ENCODE peak calls at places on chromosomes 7 and 10, in eight cellular contexts. One of them, this sample, is unnamed.

GRCh38 chr7:111801277-111801676 is 239.0 kb upstream of the IMMP2L start:
- DNase-seq in pons: no peak
- DNase-seq in NCI-H2029 treated with DMSO at 0.1 percent for 48 hours: no peak
- DNase-seq in WTC11: no peak
- DNase-seq in activated effector memory CD4-positive, alpha-beta T cell treated with anti-CD3 and anti-CD28 coated beads, Interleukin-2, amount 50 U/mL, for 16 hours: no peak
- DNase-seq in RWPE1: no peak
- DNase-seq in activated CD8-positive, alpha-beta memory T cell treated with anti-CD3 and anti-CD28 coated beads for 48 hours: no peak
- DNase-seq in lower leg skin: no peak
- DNase-seq in this sample: no peak

GRCh38 chr10:124723826-124724225 is 20.4 kb downstream of the FAM53B start:
- DNase-seq in NCI-H2029 treated with DMSO at 0.1 percent for 48 hours: no peak
- DNase-seq in activated CD8-positive, alpha-beta memory T cell treated with anti-CD3 and anti-CD28 coated beads for 48 hours: no peak
- DNase-seq in WTC11: no peak
- DNase-seq in activated effector memory CD4-positive, alpha-beta T cell treated with anti-CD3 and anti-CD28 coated beads, Interleukin-2, amount 50 U/mL, for 16 hours: peak; percentile 45
- DNase-seq in pons: no peak
- DNase-seq in RWPE1: no peak
- DNase-seq in lower leg skin: no peak
- DNase-seq in this sample: no peak

GRCh38 chr7:130899071-130899451 is 165.1 kb upstream of the KLF14 start:
- DNase-seq in WTC11: no peak
- DNase-seq in RWPE1: no peak
- DNase-seq in lower leg skin: no peak
- DNase-seq in NCI-H2029 treated with DMSO at 0.1 percent for 48 hours: no peak
- DNase-seq in pons: no peak
- DNase-seq in activated CD8-positive, alpha-beta memory T cell treated with anti-CD3 and anti-CD28 coated beads for 48 hours: no peak
- DNase-seq in activated effector memory CD4-positive, alpha-beta T cell treated with anti-CD3 and anti-CD28 coated beads, Interleukin-2, amount 50 U/mL, for 16 hours: no peak
- DNase-seq in this sample: no peak

GRCh38 chr7:42102301-42102700 is 134.7 kb downstream of the GLI3 start:
- DNase-seq in NCI-H2029 treated with DMSO at 0.1 percent for 48 hours: no peak
- DNase-seq in lower leg skin: no peak
- DNase-seq in RWPE1: no peak
- DNase-seq in activated effector memory CD4-positive, alpha-beta T cell treated with anti-CD3 and anti-CD28 coated beads, Interleukin-2, amount 50 U/mL, for 16 hours: no peak
- DNase-seq in pons: no peak
- DNase-seq in activated CD8-positive, alpha-beta memory T cell treated with anti-CD3 and anti-CD28 coated beads for 48 hours: no peak
- DNase-seq in WTC11: no peak
- DNase-seq in this sample: no peak

GRCh38 chr10:44369296-44369695 is 15.6 kb downstream of the CXCL12 start:
- DNase-seq in activated effector memory CD4-positive, alpha-beta T cell treated with anti-CD3 and anti-CD28 coated beads, Interleukin-2, amount 50 U/mL, for 16 hours: no peak
- DNase-seq in RWPE1: no peak
- DNase-seq in activated CD8-positive, alpha-beta memory T cell treated with anti-CD3 and anti-CD28 coated beads for 48 hours: no peak
- DNase-seq in pons: no peak
- DNase-seq in NCI-H2029 treated with DMSO at 0.1 percent for 48 hours: no peak
- DNase-seq in lower leg skin: no peak
- DNase-seq in WTC11: no peak
- DNase-seq in this sample: no peak

GRCh38 chr7:138089080-138089901 is 13.0 kb downstream of the AKR1D1 start:
- DNase-seq in NCI-H2029 treated with DMSO at 0.1 percent for 48 hours: no peak
- DNase-seq in activated effector memory CD4-positive, alpha-beta T cell treated with anti-CD3 and anti-CD28 coated beads, Interleukin-2, amount 50 U/mL, for 16 hours: no peak
- DNase-seq in pons: no peak
- DNase-seq in lower leg skin: no peak
- DNase-seq in RWPE1: peak; percentile 45
- DNase-seq in WTC11: no peak
- DNase-seq in activated CD8-positive, alpha-beta memory T cell treated with anti-CD3 and anti-CD28 coated beads for 48 hours: no peak
- DNase-seq in this sample: no peak

GRCh38 chr7:34091330-34091917 is 186.1 kb downstream of the BMPER start:
- DNase-seq in pons: no peak
- DNase-seq in RWPE1: peak; percentile 37
- DNase-seq in lower leg skin: no peak
- DNase-seq in activated CD8-positive, alpha-beta memory T cell treated with anti-CD3 and anti-CD28 coated beads for 48 hours: no peak
- DNase-seq in NCI-H2029 treated with DMSO at 0.1 percent for 48 hours: no peak
- DNase-seq in activated effector memory CD4-positive, alpha-beta T cell treated with anti-CD3 and anti-CD28 coated beads, Interleukin-2, amount 50 U/mL, for 16 hours: no peak
- DNase-seq in WTC11: peak; percentile 48
- DNase-seq in this sample: no peak

GRCh38 chr10:36574212-36574611 is 551.2 kb upstream of the ANKRD30A start:
- DNase-seq in WTC11: no peak
- DNase-seq in RWPE1: no peak
- DNase-seq in NCI-H2029 treated with DMSO at 0.1 percent for 48 hours: no peak
- DNase-seq in lower leg skin: no peak
- DNase-seq in activated CD8-positive, alpha-beta memory T cell treated with anti-CD3 and anti-CD28 coated beads for 48 hours: no peak
- DNase-seq in pons: no peak
- DNase-seq in activated effector memory CD4-positive, alpha-beta T cell treated with anti-CD3 and anti-CD28 coated beads, Interleukin-2, amount 50 U/mL, for 16 hours: no peak
- DNase-seq in this sample: no peak

GRCh38 chr7:153675141-153675540 is 377.1 kb upstream of the DPP6 start:
- DNase-seq in lower leg skin: no peak
- DNase-seq in RWPE1: no peak
- DNase-seq in NCI-H2029 treated with DMSO at 0.1 percent for 48 hours: no peak
- DNase-seq in activated effector memory CD4-positive, alpha-beta T cell treated with anti-CD3 and anti-CD28 coated beads, Interleukin-2, amount 50 U/mL, for 16 hours: no peak
- DNase-seq in activated CD8-positive, alpha-beta memory T cell treated with anti-CD3 and anti-CD28 coated beads for 48 hours: no peak
- DNase-seq in pons: peak; percentile 6
- DNase-seq in WTC11: no peak
- DNase-seq in this sample: no peak

GRCh38 chr7:85820702-85821443 is 634.0 kb upstream of the SEMA3D start:
- DNase-seq in lower leg skin: no peak
- DNase-seq in activated effector memory CD4-positive, alpha-beta T cell treated with anti-CD3 and anti-CD28 coated beads, Interleukin-2, amount 50 U/mL, for 16 hours: no peak
- DNase-seq in pons: no peak
- DNase-seq in RWPE1: no peak
- DNase-seq in activated CD8-positive, alpha-beta memory T cell treated with anti-CD3 and anti-CD28 coated beads for 48 hours: no peak
- DNase-seq in WTC11: no peak
- DNase-seq in NCI-H2029 treated with DMSO at 0.1 percent for 48 hours: no peak
- DNase-seq in this sample: no peak

GRCh38 chr7:134997214-134997885 is 11.0 kb downstream of the AGBL3 start:
- DNase-seq in NCI-H2029 treated with DMSO at 0.1 percent for 48 hours: no peak
- DNase-seq in lower leg skin: no peak
- DNase-seq in activated effector memory CD4-positive, alpha-beta T cell treated with anti-CD3 and anti-CD28 coated beads, Interleukin-2, amount 50 U/mL, for 16 hours: no peak
- DNase-seq in activated CD8-positive, alpha-beta memory T cell treated with anti-CD3 and anti-CD28 coated beads for 48 hours: no peak
- DNase-seq in pons: no peak
- DNase-seq in RWPE1: no peak
- DNase-seq in WTC11: no peak
- DNase-seq in this sample: no peak

GRCh38 chr7:125147047-125147446 is 217.4 kb upstream of the POT1 start:
- DNase-seq in pons: no peak
- DNase-seq in WTC11: no peak
- DNase-seq in RWPE1: no peak
- DNase-seq in lower leg skin: no peak
- DNase-seq in activated effector memory CD4-positive, alpha-beta T cell treated with anti-CD3 and anti-CD28 coated beads, Interleukin-2, amount 50 U/mL, for 16 hours: no peak
- DNase-seq in activated CD8-positive, alpha-beta memory T cell treated with anti-CD3 and anti-CD28 coated beads for 48 hours: no peak
- DNase-seq in NCI-H2029 treated with DMSO at 0.1 percent for 48 hours: no peak
- DNase-seq in this sample: no peak

GRCh38 chr7:106606120-106606519 is 54.8 kb downstream of the CCDC71L start:
- DNase-seq in activated effector memory CD4-positive, alpha-beta T cell treated with anti-CD3 and anti-CD28 coated beads, Interleukin-2, amount 50 U/mL, for 16 hours: no peak
- DNase-seq in lower leg skin: no peak
- DNase-seq in RWPE1: no peak
- DNase-seq in WTC11: no peak
- DNase-seq in activated CD8-positive, alpha-beta memory T cell treated with anti-CD3 and anti-CD28 coated beads for 48 hours: no peak
- DNase-seq in pons: no peak
- DNase-seq in NCI-H2029 treated with DMSO at 0.1 percent for 48 hours: no peak
- DNase-seq in this sample: no peak

GRCh38 chr7:143240323-143241168 is 18.7 kb downstream of the TAS2R40 start:
- DNase-seq in NCI-H2029 treated with DMSO at 0.1 percent for 48 hours: peak; percentile 59
- DNase-seq in activated effector memory CD4-positive, alpha-beta T cell treated with anti-CD3 and anti-CD28 coated beads, Interleukin-2, amount 50 U/mL, for 16 hours: peak; percentile 87
- DNase-seq in activated CD8-positive, alpha-beta memory T cell treated with anti-CD3 and anti-CD28 coated beads for 48 hours: no peak
- DNase-seq in WTC11: peak; percentile 70
- DNase-seq in pons: peak; percentile 90
- DNase-seq in RWPE1: peak; percentile 37
- DNase-seq in lower leg skin: peak; percentile 70
- DNase-seq in this sample: peak; percentile 52

GRCh38 chr7:131383417-131383816 is 55.7 kb downstream of the MKLN1 start:
- DNase-seq in activated effector memory CD4-positive, alpha-beta T cell treated with anti-CD3 and anti-CD28 coated beads, Interleukin-2, amount 50 U/mL, for 16 hours: no peak
- DNase-seq in WTC11: no peak
- DNase-seq in lower leg skin: no peak
- DNase-seq in activated CD8-positive, alpha-beta memory T cell treated with anti-CD3 and anti-CD28 coated beads for 48 hours: no peak
- DNase-seq in RWPE1: no peak
- DNase-seq in NCI-H2029 treated with DMSO at 0.1 percent for 48 hours: no peak
- DNase-seq in pons: no peak
- DNase-seq in this sample: no peak

GRCh38 chr10:133166828-133167692 is 7.0 kb downstream of the KNDC1 start:
- DNase-seq in RWPE1: no peak
- DNase-seq in activated CD8-positive, alpha-beta memory T cell treated with anti-CD3 and anti-CD28 coated beads for 48 hours: no peak
- DNase-seq in NCI-H2029 treated with DMSO at 0.1 percent for 48 hours: no peak
- DNase-seq in activated effector memory CD4-positive, alpha-beta T cell treated with anti-CD3 and anti-CD28 coated beads, Interleukin-2, amount 50 U/mL, for 16 hours: peak; percentile 58
- DNase-seq in WTC11: no peak
- DNase-seq in lower leg skin: no peak
- DNase-seq in pons: peak; percentile 37
- DNase-seq in this sample: no peak

GRCh38 chr10:48805411-48805810 is 120.7 kb downstream of the WDFY4 start:
- DNase-seq in pons: no peak
- DNase-seq in activated CD8-positive, alpha-beta memory T cell treated with anti-CD3 and anti-CD28 coated beads for 48 hours: no peak
- DNase-seq in NCI-H2029 treated with DMSO at 0.1 percent for 48 hours: no peak
- DNase-seq in WTC11: no peak
- DNase-seq in activated effector memory CD4-positive, alpha-beta T cell treated with anti-CD3 and anti-CD28 coated beads, Interleukin-2, amount 50 U/mL, for 16 hours: no peak
- DNase-seq in lower leg skin: no peak
- DNase-seq in RWPE1: no peak
- DNase-seq in this sample: no peak

GRCh38 chr7:151759591-151760042 is 117.3 kb downstream of the PRKAG2 start:
- DNase-seq in activated effector memory CD4-positive, alpha-beta T cell treated with anti-CD3 and anti-CD28 coated beads, Interleukin-2, amount 50 U/mL, for 16 hours: peak; percentile 81
- DNase-seq in lower leg skin: peak; percentile 37
- DNase-seq in NCI-H2029 treated with DMSO at 0.1 percent for 48 hours: peak; percentile 52
- DNase-seq in pons: no peak
- DNase-seq in RWPE1: peak; percentile 66
- DNase-seq in WTC11: peak; percentile 78
- DNase-seq in activated CD8-positive, alpha-beta memory T cell treated with anti-CD3 and anti-CD28 coated beads for 48 hours: peak; percentile 38
- DNase-seq in this sample: no peak

GRCh38 chr7:94396044-94396443 is 1.3 kb downstream of the COL1A2 start:
- DNase-seq in WTC11: no peak
- DNase-seq in lower leg skin: no peak
- DNase-seq in activated CD8-positive, alpha-beta memory T cell treated with anti-CD3 and anti-CD28 coated beads for 48 hours: no peak
- DNase-seq in RWPE1: no peak
- DNase-seq in pons: no peak
- DNase-seq in activated effector memory CD4-positive, alpha-beta T cell treated with anti-CD3 and anti-CD28 coated beads, Interleukin-2, amount 50 U/mL, for 16 hours: no peak
- DNase-seq in NCI-H2029 treated with DMSO at 0.1 percent for 48 hours: no peak
- DNase-seq in this sample: no peak

GRCh38 chr10:133475821-133476640 is 22.3 kb downstream of the SCART1 start:
- DNase-seq in lower leg skin: no peak
- DNase-seq in NCI-H2029 treated with DMSO at 0.1 percent for 48 hours: no peak
- DNase-seq in WTC11: no peak
- DNase-seq in activated CD8-positive, alpha-beta memory T cell treated with anti-CD3 and anti-CD28 coated beads for 48 hours: no peak
- DNase-seq in RWPE1: no peak
- DNase-seq in activated effector memory CD4-positive, alpha-beta T cell treated with anti-CD3 and anti-CD28 coated beads, Interleukin-2, amount 50 U/mL, for 16 hours: no peak
- DNase-seq in pons: no peak
- DNase-seq in this sample: peak; percentile 38

GRCh38 chr7:44325181-44325671 is at the start of gene CAMK2B:
- DNase-seq in activated CD8-positive, alpha-beta memory T cell treated with anti-CD3 and anti-CD28 coated beads for 48 hours: no peak
- DNase-seq in RWPE1: no peak
- DNase-seq in WTC11: no peak
- DNase-seq in NCI-H2029 treated with DMSO at 0.1 percent for 48 hours: no peak
- DNase-seq in pons: no peak
- DNase-seq in activated effector memory CD4-positive, alpha-beta T cell treated with anti-CD3 and anti-CD28 coated beads, Interleukin-2, amount 50 U/mL, for 16 hours: peak; percentile 50
- DNase-seq in lower leg skin: peak; percentile 9
- DNase-seq in this sample: no peak

GRCh38 chr10:27240891-27241639 is 468 bp upstream of the ACBD5 start:
- DNase-seq in activated CD8-positive, alpha-beta memory T cell treated with anti-CD3 and anti-CD28 coated beads for 48 hours: no peak
- DNase-seq in RWPE1: no peak
- DNase-seq in WTC11: peak; percentile 45
- DNase-seq in lower leg skin: peak; percentile 30
- DNase-seq in activated effector memory CD4-positive, alpha-beta T cell treated with anti-CD3 and anti-CD28 coated beads, Interleukin-2, amount 50 U/mL, for 16 hours: no peak
- DNase-seq in pons: peak; percentile 49
- DNase-seq in NCI-H2029 treated with DMSO at 0.1 percent for 48 hours: no peak
- DNase-seq in this sample: no peak

GRCh38 chr7:16399265-16399801 is 22.0 kb downstream of the CRPPA start:
- DNase-seq in NCI-H2029 treated with DMSO at 0.1 percent for 48 hours: no peak
- DNase-seq in WTC11: no peak
- DNase-seq in lower leg skin: no peak
- DNase-seq in pons: no peak
- DNase-seq in activated CD8-positive, alpha-beta memory T cell treated with anti-CD3 and anti-CD28 coated beads for 48 hours: no peak
- DNase-seq in activated effector memory CD4-positive, alpha-beta T cell treated with anti-CD3 and anti-CD28 coated beads, Interleukin-2, amount 50 U/mL, for 16 hours: no peak
- DNase-seq in RWPE1: no peak
- DNase-seq in this sample: no peak

GRCh38 chr7:50793115-50793946 is 10.6 kb upstream of the GRB10 start:
- DNase-seq in pons: no peak
- DNase-seq in WTC11: peak; percentile 65
- DNase-seq in lower leg skin: no peak
- DNase-seq in NCI-H2029 treated with DMSO at 0.1 percent for 48 hours: no peak
- DNase-seq in activated effector memory CD4-positive, alpha-beta T cell treated with anti-CD3 and anti-CD28 coated beads, Interleukin-2, amount 50 U/mL, for 16 hours: peak; percentile 68
- DNase-seq in activated CD8-positive, alpha-beta memory T cell treated with anti-CD3 and anti-CD28 coated beads for 48 hours: no peak
- DNase-seq in RWPE1: peak; percentile 74
- DNase-seq in this sample: no peak

GRCh38 chr10:80664071-80664680 is 126.5 kb downstream of the SH2D4B start:
- DNase-seq in activated CD8-positive, alpha-beta memory T cell treated with anti-CD3 and anti-CD28 coated beads for 48 hours: peak; percentile 36
- DNase-seq in pons: peak; percentile 72
- DNase-seq in lower leg skin: peak; percentile 58
- DNase-seq in WTC11: peak; percentile 95
- DNase-seq in activated effector memory CD4-positive, alpha-beta T cell treated with anti-CD3 and anti-CD28 coated beads, Interleukin-2, amount 50 U/mL, for 16 hours: peak; percentile 78
- DNase-seq in RWPE1: peak; percentile 50
- DNase-seq in NCI-H2029 treated with DMSO at 0.1 percent for 48 hours: no peak
- DNase-seq in this sample: peak; percentile 25

GRCh38 chr7:97693586-97693985 is 38.3 kb upstream of the TAC1 start:
- DNase-seq in lower leg skin: no peak
- DNase-seq in pons: no peak
- DNase-seq in RWPE1: no peak
- DNase-seq in WTC11: no peak
- DNase-seq in activated CD8-positive, alpha-beta memory T cell treated with anti-CD3 and anti-CD28 coated beads for 48 hours: no peak
- DNase-seq in activated effector memory CD4-positive, alpha-beta T cell treated with anti-CD3 and anti-CD28 coated beads, Interleukin-2, amount 50 U/mL, for 16 hours: no peak
- DNase-seq in NCI-H2029 treated with DMSO at 0.1 percent for 48 hours: no peak
- DNase-seq in this sample: no peak

GRCh38 chr7:116799912-116800311 is 62.5 kb upstream of the CAPZA2 start:
- DNase-seq in RWPE1: no peak
- DNase-seq in WTC11: no peak
- DNase-seq in NCI-H2029 treated with DMSO at 0.1 percent for 48 hours: no peak
- DNase-seq in activated effector memory CD4-positive, alpha-beta T cell treated with anti-CD3 and anti-CD28 coated beads, Interleukin-2, amount 50 U/mL, for 16 hours: no peak
- DNase-seq in pons: no peak
- DNase-seq in lower leg skin: no peak
- DNase-seq in activated CD8-positive, alpha-beta memory T cell treated with anti-CD3 and anti-CD28 coated beads for 48 hours: no peak
- DNase-seq in this sample: no peak

GRCh38 chr7:33418251-33418701 is 288.9 kb downstream of the BBS9 start:
- DNase-seq in RWPE1: no peak
- DNase-seq in lower leg skin: no peak
- DNase-seq in activated CD8-positive, alpha-beta memory T cell treated with anti-CD3 and anti-CD28 coated beads for 48 hours: no peak
- DNase-seq in activated effector memory CD4-positive, alpha-beta T cell treated with anti-CD3 and anti-CD28 coated beads, Interleukin-2, amount 50 U/mL, for 16 hours: no peak
- DNase-seq in pons: no peak
- DNase-seq in NCI-H2029 treated with DMSO at 0.1 percent for 48 hours: no peak
- DNase-seq in WTC11: peak; percentile 54
- DNase-seq in this sample: no peak

This sample was measured in T-helper 1 cell.